ENCODE peak calls at places on chromosomes 6 and 20, in seven cellular contexts. A is astrocyte of the spinal cord; N is effector CD4-positive, alpha-beta T cell; K is cardiac muscle cell; J is kidney tubule cell; P is lung; S is adrenal gland. F is an unnamed sample.

GRCh38 chr6:5398530-5398929 is 137.2 kb downstream of the FARS2 start:
- DNase-seq in A (peak; percentile 42), N (no peak), K (peak; percentile 68), J (peak; percentile 47), P (no peak), S (no peak), F (peak; percentile 47)

GRCh38 chr6:97697450-97697849 is 414.4 kb upstream of the MMS22L start:
- DNase-seq in A (peak; percentile 66), N (no peak), K (peak; percentile 0), J (peak; percentile 80), P (no peak), S (no peak), F (no peak)

GRCh38 chr6:136304410-136304809 is 14.8 kb upstream of the BCLAF1 start:
- DNase-seq in A (no peak), N (no peak), K (no peak), J (peak; percentile 46), P (peak; percentile 11), S (no peak), F (no peak)

GRCh38 chr6:45044510-45045252 is 283.4 kb upstream of the RUNX2 start:
- DNase-seq in A (no peak), N (no peak), K (no peak), J (peak; percentile 78), P (no peak), S (no peak), F (no peak)

GRCh38 chr20:43438578-43439316 is 18.9 kb upstream of the SRSF6 start:
- DNase-seq in A (no peak), N (no peak), K (no peak), J (no peak), P (no peak), S (no peak), F (no peak)

GRCh38 chr6:159778131-159778530 is 11.3 kb downstream of the TCP1 start:
- DNase-seq in A (no peak), N (no peak), K (no peak), J (no peak), P (no peak), S (no peak), F (no peak)

GRCh38 chr20:63054103-63054474 is 47.3 kb upstream of the BHLHE23 start:
- DNase-seq in A (no peak), N (no peak), K (no peak), J (no peak), P (no peak), S (no peak), F (no peak)

GRCh38 chr6:70652216-70652615 is 15.5 kb upstream of the SMAP1 start:
- DNase-seq in A (no peak), N (no peak), K (no peak), J (no peak), P (no peak), S (no peak), F (no peak)

GRCh38 chr6:57313711-57314471 is 3.5 kb upstream of the PRIM2 start:
- DNase-seq in A (peak; percentile 98), N (no peak), K (peak; percentile 94), J (peak; percentile 96), P (no peak), S (peak; percentile 27), F (no peak)

GRCh38 chr6:69138893-69139494 is 503.9 kb downstream of the ADGRB3 start:
- DNase-seq in A (peak; percentile 9), N (no peak), K (no peak), J (peak; percentile 86), P (no peak), S (no peak), F (peak; percentile 5)

GRCh38 chr20:61923371-61924166 is 142.1 kb downstream of the TAF4 start:
- DNase-seq in A (no peak), N (no peak), K (no peak), J (no peak), P (no peak), S (no peak), F (no peak)

GRCh38 chr6:125054331-125054730 is 92.1 kb downstream of the RNF217 start:
- DNase-seq in A (no peak), N (no peak), K (no peak), J (no peak), P (no peak), S (no peak), F (no peak)

GRCh38 chr6:81876977-81877376 is 124.5 kb upstream of the TENT5A start:
- DNase-seq in A (no peak), N (no peak), K (no peak), J (peak; percentile 44), P (no peak), S (no peak), F (no peak)

GRCh38 chr20:33702861-33703260 is 16.7 kb upstream of the E2F1 start:
- DNase-seq in A (no peak), N (no peak), K (no peak), J (no peak), P (no peak), S (peak; percentile 46), F (no peak)

GRCh38 chr6:154430494-154430919 is 73.9 kb upstream of the IPCEF1 start:
- DNase-seq in A (no peak), N (no peak), K (no peak), J (peak; percentile 75), P (no peak), S (no peak), F (no peak)

GRCh38 chr20:11041396-11041795 is 367.6 kb upstream of the JAG1 start:
- DNase-seq in A (no peak), N (no peak), K (no peak), J (peak; percentile 38), P (no peak), S (no peak), F (no peak)

GRCh38 chr6:137234505-137234863 is 15.3 kb upstream of the IFNGR1 start:
- DNase-seq in A (no peak), N (no peak), K (no peak), J (peak; percentile 82), P (no peak), S (no peak), F (no peak)

GRCh38 chr6:106223300-106223930 is 102.1 kb downstream of the ATG5 start:
- DNase-seq in A (peak; percentile 85), N (peak; percentile 73), K (peak; percentile 83), J (peak; percentile 67), P (peak; percentile 44), S (peak; percentile 39), F (peak; percentile 81)

GRCh38 chr6:40328376-40328987 is 258.7 kb downstream of the LRFN2 start:
- DNase-seq in A (no peak), N (no peak), K (no peak), J (peak; percentile 53), P (peak; percentile 53), S (no peak), F (peak; percentile 63)

GRCh38 chr6:110063864-110064263 is 85.8 kb downstream of the GPR6 start:
- DNase-seq in A (peak; percentile 39), N (no peak), K (no peak), J (no peak), P (no peak), S (no peak), F (no peak)

GRCh38 chr20:3222635-3223600 is 13.6 kb downstream of the ITPA start:
- DNase-seq in A (no peak), N (peak; percentile 25), K (no peak), J (peak; percentile 83), P (no peak), S (no peak), F (no peak)

GRCh38 chr6:170259301-170259700 is 31.6 kb downstream of the DLL1 start:
- DNase-seq in A (no peak), N (no peak), K (no peak), J (no peak), P (no peak), S (no peak), F (no peak)

GRCh38 chr6:108838101-108838717 is 10.0 kb upstream of the ARMC2 start:
- DNase-seq in A (peak; percentile 21), N (no peak), K (peak; percentile 19), J (peak; percentile 69), P (peak; percentile 59), S (no peak), F (peak; percentile 79)

GRCh38 chr6:106250997-106251396 is 74.6 kb downstream of the ATG5 start:
- DNase-seq in A (no peak), N (no peak), K (no peak), J (peak; percentile 13), P (no peak), S (no peak), F (no peak)

GRCh38 chr6:25925808-25926325 is 4.6 kb downstream of the SLC17A2 start:
- DNase-seq in A (no peak), N (no peak), K (no peak), J (no peak), P (no peak), S (no peak), F (no peak)

GRCh38 chr6:8539446-8539845 is 104.1 kb upstream of the SLC35B3 start:
- DNase-seq in A (peak; percentile 25), N (no peak), K (peak; percentile 4), J (peak; percentile 17), P (no peak), S (no peak), F (peak; percentile 12)

GRCh38 chr6:15661815-15662245 is 998 bp downstream of the DTNBP1 start:
- DNase-seq in A (no peak), N (no peak), K (no peak), J (no peak), P (no peak), S (no peak), F (no peak)

F was measured in neural progenitor cell.